ENCODE peak calls at places on chromosomes 13 and 19, in nine cellular contexts. Y is A673; P is A549; Q is progenitor cell of endocrine pancreas; R is heart left ventricle; V is CD4-positive, alpha-beta T cell; T is neural progenitor cell; W is fibroblast of lung; Z is astrocyte of the spinal cord. A is an unnamed sample.

GRCh38 chr19:35232912-35233311 is 4.4 kb upstream of the FAM187B start:
- DNase-seq in Y (no peak), V (no peak), R (no peak), Q (no peak), T (no peak), P (no peak), Z (no peak), W (no peak), A (no peak)

GRCh38 chr19:47996230-47996727 is 1.8 kb downstream of the ELSPBP1 start:
- DNase-seq in R (no peak), W (no peak), Q (no peak), Z (no peak), T (no peak), Y (no peak), V (no peak), P (no peak), A (no peak)

GRCh38 chr19:42276284-42276683 is 7.2 kb downstream of the CIC start:
- DNase-seq in P (no peak), Q (no peak), R (no peak), T (no peak), Z (no peak), W (no peak), Y (no peak), V (no peak), A (no peak)

GRCh38 chr13:33678906-33679657 is 138.9 kb upstream of the RFC3 start:
- DNase-seq in W (peak; percentile 34), Q (no peak), P (peak; percentile 57), R (peak; percentile 66), Y (no peak), T (no peak), Z (peak; percentile 48), V (peak; percentile 14), A (peak; percentile 95)

GRCh38 chr19:43337737-43338136 is 15.7 kb upstream of the CD177 start:
- DNase-seq in T (no peak), Z (no peak), W (no peak), V (no peak), P (no peak), R (no peak), Y (no peak), Q (no peak), A (no peak)

GRCh38 chr19:30212574-30212973 is 159.6 kb upstream of the ZNF536 start:
- DNase-seq in Z (no peak), P (no peak), Q (no peak), Y (no peak), T (no peak), V (no peak), W (no peak), R (no peak), A (no peak)

GRCh38 chr13:51221674-51222509 is at the start of gene FAM124A:
- DNase-seq in V (no peak), T (peak; percentile 91), Q (peak; percentile 54), W (peak; percentile 20), Y (peak; percentile 71), R (peak; percentile 74), Z (no peak), P (peak; percentile 11), A (no peak)

GRCh38 chr19:8426283-8426682 is 13.2 kb downstream of the MARCHF2 start:
- DNase-seq in Y (no peak), Q (no peak), P (no peak), V (no peak), Z (no peak), R (no peak), W (no peak), T (no peak), A (no peak)

GRCh38 chr19:30968210-30968609 is 381.0 kb downstream of the TSHZ3 start:
- DNase-seq in R (no peak), W (no peak), P (no peak), Q (no peak), T (peak; percentile 13), Y (no peak), V (no peak), Z (no peak), A (no peak)

GRCh38 chr13:51781246-51782022 is 22.5 kb downstream of the DHRS12 start:
- DNase-seq in W (no peak), Z (peak; percentile 44), T (peak; percentile 64), Y (peak; percentile 51), R (no peak), Q (no peak), P (no peak), V (no peak), A (no peak)

GRCh38 chr19:52941941-52942370 is 18.7 kb upstream of the ZNF888 start:
- DNase-seq in Z (peak; percentile 38), P (no peak), Q (no peak), T (peak; percentile 68), W (peak; percentile 29), R (no peak), Y (peak; percentile 48), V (no peak), A (no peak)

GRCh38 chr13:110284809-110285519 is 22.0 kb downstream of the COL4A1 start:
- DNase-seq in R (no peak), Z (no peak), T (no peak), V (no peak), Q (no peak), W (no peak), Y (no peak), P (no peak), A (no peak)

GRCh38 chr13:113915786-113916329 is 52.0 kb upstream of the GAS6 start:
- DNase-seq in V (no peak), Y (no peak), R (no peak), T (no peak), W (no peak), Z (no peak), Q (no peak), P (no peak), A (no peak)

GRCh38 chr13:82062772-82063171 is 1721.8 kb upstream of the SPRY2 start:
- DNase-seq in W (no peak), V (no peak), Q (no peak), P (no peak), Z (no peak), Y (no peak), T (no peak), R (no peak), A (no peak)

GRCh38 chr19:22600690-22601648 is 33.2 kb upstream of the ZNF492 start:
- DNase-seq in Y (no peak), W (no peak), V (no peak), T (no peak), R (peak; percentile 24), Z (no peak), Q (no peak), P (no peak), A (no peak)

GRCh38 chr19:10971107-10971715 is 10.4 kb downstream of the SMARCA4 start:
- DNase-seq in Z (no peak), Y (no peak), T (no peak), V (no peak), Q (no peak), P (no peak), R (no peak), W (no peak), A (no peak)

GRCh38 chr13:113802090-113802531 is 43.1 kb downstream of the TMEM255B start:
- DNase-seq in W (peak; percentile 83), Y (no peak), V (no peak), Q (no peak), Z (peak; percentile 74), T (peak; percentile 67), P (peak; percentile 15), R (peak; percentile 77), A (no peak)

GRCh38 chr13:32587014-32587773 is 942 bp downstream of the PDS5B start:
- DNase-seq in W (peak; percentile 71), V (peak; percentile 38), P (peak; percentile 10), Z (peak; percentile 70), R (peak; percentile 83), Q (peak; percentile 53), Y (peak; percentile 74), T (peak; percentile 93), A (peak; percentile 42)
- TF ChIP-seq CTCF in W (no peak), V (no peak), P (no peak), Z (no peak), R (no peak), Q (no peak), Y (no peak), T (no peak), A (peak; percentile 7)

GRCh38 chr19:51702754-51703654 is 9.9 kb downstream of the SPACA6 start:
- DNase-seq in P (no peak), Z (no peak), R (no peak), Q (peak; percentile 44), V (no peak), T (peak; percentile 49), Y (no peak), W (no peak), A (no peak)

GRCh38 chr19:51702103-51702753 is 9.1 kb downstream of the SPACA6 start:
- DNase-seq in P (peak; percentile 74), Q (peak; percentile 69), V (no peak), Y (peak; percentile 41), Z (peak; percentile 55), T (peak; percentile 85), W (peak; percentile 36), R (peak; percentile 85), A (no peak)

GRCh38 chr19:51701468-51702100 is 8.5 kb downstream of the SPACA6 start:
- DNase-seq in T (no peak), Y (no peak), Q (no peak), P (no peak), V (no peak), R (no peak), W (no peak), Z (no peak), A (no peak)

GRCh38 chr19:51704601-51705000 is 11.5 kb downstream of the SPACA6 start:
- DNase-seq in V (no peak), P (no peak), T (no peak), R (no peak), W (no peak), Q (no peak), Y (no peak), Z (no peak), A (no peak)

GRCh38 chr19:51703655-51704515 is 10.8 kb downstream of the SPACA6 start:
- DNase-seq in Q (peak; percentile 91), R (peak; percentile 98), P (peak; percentile 93), Z (peak; percentile 97), V (peak; percentile 95), T (peak; percentile 97), Y (peak; percentile 96), W (peak; percentile 92), A (peak; percentile 75)
- TF ChIP-seq CTCF in Q (peak; percentile 63), R (peak; percentile 72), P (peak; percentile 52), Z (peak; percentile 37), V (peak; percentile 55), T (peak; percentile 65), Y (peak; percentile 62), W (peak; percentile 39), A (peak; percentile 43)

DNA sequence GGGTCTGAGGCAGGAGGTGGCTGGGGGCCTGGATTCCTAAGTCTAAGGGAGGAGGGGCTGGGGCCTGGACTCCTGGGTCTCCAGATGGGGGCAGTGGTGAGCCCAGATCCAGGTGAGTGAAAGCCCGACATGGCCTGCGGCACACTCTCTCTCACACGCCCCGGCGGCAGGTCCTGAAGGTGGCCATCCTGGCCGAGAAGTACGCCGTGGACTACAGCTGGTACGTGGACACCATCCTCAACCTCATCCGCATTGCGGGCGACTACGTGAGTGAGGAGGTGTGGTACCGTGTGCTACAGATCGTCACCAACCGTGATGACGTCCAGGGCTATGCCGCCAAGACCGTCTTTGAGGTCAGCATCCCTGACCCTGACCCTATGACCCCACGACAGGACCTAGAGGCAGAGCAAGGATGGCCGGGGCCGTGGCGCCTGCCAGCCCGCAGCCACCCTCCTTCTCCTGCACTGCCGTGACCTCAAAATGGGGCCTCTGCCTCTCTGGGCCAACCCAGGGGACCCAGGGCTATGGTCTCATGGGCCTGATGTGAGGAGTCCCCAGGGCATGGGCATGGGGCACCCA is 13.2 kb downstream of the FUZ start:
- DNase-seq in W (no peak), T (peak; percentile 57), Z (no peak), Q (no peak), P (no peak), R (no peak), Y (no peak), V (no peak), A (no peak)
- TF ChIP-seq CTCF in W (no peak), T (peak; percentile 48), Z (peak; percentile 21), Q (no peak), P (no peak), R (peak; percentile 8), Y (peak; percentile 42), V (no peak), A (peak; percentile 30)

GRCh38 chr13:98598043-98598442 is 21.1 kb upstream of the STK24 start:
- DNase-seq in Q (no peak), R (no peak), P (no peak), T (peak; percentile 38), Y (peak; percentile 33), Z (no peak), W (no peak), V (no peak), A (no peak)
- TF ChIP-seq CTCF in Q (no peak), R (peak; percentile 35), P (peak; percentile 5), T (peak; percentile 38), Y (peak; percentile 61), Z (peak; percentile 33), W (peak; percentile 22), V (no peak), A (no peak)

A was measured in GM12864.